ENCODE peak calls at places on chromosomes 16 and 17, in five cellular contexts. A is stomach, K is esophagus muscularis mucosa, M is lower lobe of right lung, U is cardiac muscle cell. Y is an unnamed sample.

GRCh38 chr17:49928826-49929475 is 40.0 kb upstream of the DLX4 start:
- DNase-seq in M (no peak), A (no peak), U (no peak), K (no peak), Y (no peak)

GRCh38 chr17:7838291-7839075 is 4.5 kb downstream of the KDM6B start:
- DNase-seq in M (no peak), U (peak; percentile 89), K (no peak), A (no peak), Y (peak; percentile 53)

GRCh38 chr16:89095401-89095974 is 1.8 kb downstream of the ACSF3 start:
- DNase-seq in K (no peak), U (no peak), A (no peak), M (no peak), Y (no peak)

GRCh38 chr17:9355841-9356240 is 219.8 kb downstream of the STX8 start:
- DNase-seq in M (no peak), K (no peak), A (no peak), U (no peak), Y (no peak)

GRCh38 chr17:66098040-66098439 is 93.9 kb downstream of the CEP112 start:
- DNase-seq in M (no peak), A (no peak), K (no peak), U (no peak), Y (no peak)

GRCh38 chr16:56294599-56294998 is 103.3 kb downstream of the GNAO1 start:
- DNase-seq in M (no peak), K (no peak), U (peak; percentile 80), A (no peak), Y (no peak)

GRCh38 chr16:50281391-50282009 is 15.1 kb downstream of the ADCY7 start:
- DNase-seq in U (no peak), M (peak; percentile 47), A (no peak), K (no peak), Y (no peak)

GRCh38 chr17:43169561-43170139 is 1.4 kb upstream of the NBR1 start:
- DNase-seq in A (peak; percentile 66), U (peak; percentile 49), K (no peak), M (peak; percentile 52), Y (peak; percentile 42)

GRCh38 chr17:60637683-60638082 is 37.7 kb downstream of the PPM1D start:
- DNase-seq in M (no peak), K (no peak), U (no peak), A (no peak), Y (no peak)

GRCh38 chr16:24580665-24581064 is 41.3 kb downstream of the RBBP6 start:
- DNase-seq in K (no peak), M (no peak), U (peak; percentile 55), A (no peak), Y (no peak)

GRCh38 chr17:48576479-48577309 is 1.5 kb downstream of the HOXB4 start:
- DNase-seq in K (no peak), A (no peak), M (no peak), U (peak; percentile 39), Y (no peak)
- H3K27ac ChIP-seq in K (peak overlapping the region; percentile 96), A (peak overlapping the region; percentile 91), M (peak overlapping the region; percentile 92), U (no peak overlapping the region), Y (peak overlapping the region; percentile 94)

GRCh38 chr16:675884-676564 is 553 bp downstream of the RHBDL1 start:
- DNase-seq in K (no peak), A (no peak), M (no peak), U (no peak), Y (peak; percentile 49)

GRCh38 chr16:674968-675883 is at the start of gene RHBDL1:
- DNase-seq in U (peak; percentile 50), M (peak; percentile 68), K (no peak), A (no peak), Y (peak; percentile 57)

GRCh38 chr16:672851-673250 is 2.6 kb upstream of the RHBDL1 start:
- DNase-seq in U (no peak), A (no peak), M (no peak), K (no peak), Y (no peak)

GRCh38 chr16:673399-673991 is 2.0 kb upstream of the RHBDL1 start:
- DNase-seq in K (no peak), U (no peak), A (no peak), M (no peak), Y (no peak)

DNA sequence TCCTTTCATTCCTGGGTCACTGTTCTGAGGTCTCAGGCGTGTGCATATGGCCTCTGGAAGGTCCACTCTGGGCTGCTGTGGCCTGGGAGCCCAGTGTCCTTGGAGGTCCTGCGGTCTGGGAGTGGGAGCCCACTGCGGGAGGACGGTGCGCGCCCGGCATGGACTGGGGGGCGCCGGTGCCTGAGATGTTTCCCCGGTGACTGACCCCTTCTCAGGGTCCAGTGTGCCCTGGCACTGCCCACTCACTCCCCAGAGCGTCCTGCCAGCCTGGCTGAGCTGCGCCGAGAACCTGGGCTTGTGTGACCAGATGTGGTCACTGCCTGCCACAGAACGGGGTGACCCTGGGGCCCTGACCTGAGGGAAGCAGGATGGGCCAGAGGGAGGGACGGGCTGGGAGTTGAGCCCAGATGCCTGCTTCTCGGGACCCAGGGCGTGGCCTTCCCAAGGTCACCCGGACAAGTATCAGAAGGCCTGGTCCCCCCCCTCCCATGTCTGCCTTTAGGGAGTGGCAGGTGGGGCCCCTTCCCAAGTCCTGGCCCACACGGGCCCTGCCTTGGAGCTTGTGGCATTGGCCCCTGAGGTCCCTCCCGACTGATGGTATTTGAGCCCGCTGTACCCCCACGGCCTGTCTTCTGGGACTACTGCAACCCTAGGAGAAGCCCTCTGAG is 1.1 kb upstream of the RHBDL1 start:
- DNase-seq in M (no peak), K (no peak), U (no peak), A (no peak), Y (no peak)
- H3K4me1 ChIP-seq in M (peaks cover 20% of the 10 kb centered on the region), K (peaks cover 35% of the 10 kb centered on the region), U (peaks cover 7% of the 10 kb centered on the region), A (peaks cover 47% of the 10 kb centered on the region), Y (peaks cover 31% of the 10 kb centered on the region)

GRCh38 chr16:14291941-14292825 is 221.1 kb downstream of the MRTFB start:
- DNase-seq in A (peak; percentile 11), K (no peak), U (no peak), M (no peak), Y (no peak)

GRCh38 chr16:14298374-14299122 is 227.4 kb downstream of the MRTFB start:
- DNase-seq in U (no peak), A (no peak), M (no peak), K (no peak), Y (no peak)

GRCh38 chr16:14301150-14302030 is 230.3 kb downstream of the MRTFB start:
- DNase-seq in K (no peak), U (peak; percentile 36), M (no peak), A (peak; percentile 42), Y (peak; percentile 38)

GRCh38 chr16:14300631-14301149 is 229.6 kb downstream of the MRTFB start:
- DNase-seq in K (no peak), U (peak; percentile 89), A (peak; percentile 72), M (peak; percentile 65), Y (peak; percentile 69)

DNA sequence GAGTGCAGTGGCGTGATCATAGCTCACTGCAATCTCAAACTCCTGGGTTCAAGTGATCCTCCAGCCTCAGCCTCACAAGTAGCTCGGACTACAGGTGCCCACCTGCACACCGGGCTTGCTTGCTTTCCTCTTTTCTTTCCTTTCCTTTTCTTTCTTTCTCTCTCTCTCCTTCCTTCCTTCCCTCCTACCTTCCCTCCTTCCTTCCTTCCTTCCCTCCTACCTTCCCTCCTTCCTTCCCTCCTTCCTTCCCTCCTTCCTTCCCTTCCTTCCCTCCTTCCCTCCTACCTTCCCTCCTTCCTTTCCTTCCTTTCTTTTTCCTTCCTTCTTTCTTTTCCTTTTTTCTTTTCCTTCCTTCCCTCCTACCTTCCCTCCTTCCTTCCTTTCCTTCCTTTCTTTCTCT is 225.5 kb downstream of the MRTFB start:
- DNase-seq in M (no peak), U (no peak), A (no peak), K (no peak), Y (no peak)
- H3K27ac ChIP-seq in M (no peak overlapping the region), U (no peak overlapping the region), A (no peak overlapping the region), K (no peak overlapping the region), Y (no peak overlapping the region)

DNA sequence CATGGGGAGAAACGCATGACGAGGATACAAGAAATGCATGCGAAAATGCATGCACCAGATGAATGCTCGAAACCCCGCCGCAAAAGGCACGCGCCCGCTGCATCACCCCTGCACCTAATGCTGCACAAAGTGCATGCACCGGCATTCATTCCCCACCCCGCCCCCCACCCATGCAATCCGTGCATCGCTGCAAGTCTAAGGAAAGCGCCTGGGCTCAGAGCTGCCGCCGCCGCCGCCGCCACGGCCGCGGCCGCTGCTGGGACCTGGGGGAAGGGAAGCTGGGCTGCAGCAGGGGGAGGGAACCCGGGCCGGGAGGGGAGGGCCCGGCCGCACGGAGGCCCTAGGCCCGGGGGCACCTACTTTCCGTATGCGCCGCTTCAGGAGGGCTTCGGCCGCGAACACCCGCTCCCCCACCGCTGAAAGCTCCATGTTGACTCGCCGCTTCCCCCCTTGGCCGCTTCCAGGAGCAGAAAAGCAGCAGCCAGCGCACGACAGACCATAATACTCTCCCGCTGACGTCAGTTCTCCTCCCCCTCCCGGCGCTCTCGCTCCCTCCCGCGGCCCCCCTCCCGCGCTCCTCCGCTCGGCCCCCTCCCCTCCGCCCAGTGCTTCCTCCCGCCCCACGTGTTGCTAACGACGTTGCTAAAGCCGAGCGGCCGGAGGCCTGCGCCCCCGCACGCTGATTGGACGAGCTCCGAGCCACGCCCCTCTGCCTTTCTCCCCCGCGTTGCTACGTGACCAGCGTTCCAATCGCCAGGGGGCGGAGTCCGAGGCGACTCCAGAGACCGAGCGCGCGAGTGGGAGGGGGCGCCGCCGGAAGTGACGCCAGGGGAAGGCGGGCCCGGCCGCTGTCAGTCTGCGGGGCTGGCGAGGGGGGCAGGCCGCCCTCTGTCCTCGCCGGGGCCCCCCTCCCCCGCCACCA is at the start of gene CBX8:
- DNase-seq in M (peak; percentile 100), A (peak; percentile 100), U (peak; percentile 100), K (peak; percentile 100), Y (peak; percentile 100)
- H3K4me1 ChIP-seq in M (peaks cover 66% of the 10 kb centered on the region), A (peaks cover 57% of the 10 kb centered on the region), U (peaks cover 26% of the 10 kb centered on the region), K (peaks cover 90% of the 10 kb centered on the region), Y (peaks cover 53% of the 10 kb centered on the region)

DNA sequence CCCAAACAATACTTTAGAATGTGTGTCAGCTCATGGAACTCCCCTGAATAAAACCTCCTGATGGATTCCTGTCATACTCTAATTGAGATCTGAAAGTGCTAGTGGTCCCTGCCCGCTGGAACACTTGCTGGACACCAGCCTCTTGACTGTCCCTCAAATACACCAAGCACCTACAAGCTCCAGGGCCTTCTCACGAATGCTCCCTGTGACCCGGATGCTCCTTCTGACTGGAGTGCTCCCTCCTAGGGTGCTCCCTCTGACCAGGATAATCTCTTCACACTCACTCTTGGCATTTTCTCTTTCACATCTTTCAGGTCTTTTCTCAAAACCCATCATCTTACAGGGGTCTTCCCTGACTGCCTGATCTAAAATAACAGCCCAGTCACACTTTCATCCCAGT is 205.9 kb downstream of the SLC39A11 start:
- DNase-seq in K (no peak), A (no peak), U (no peak), M (no peak), Y (no peak)
- H3K27ac ChIP-seq in K (no peak overlapping the region), A (no peak overlapping the region), U (no peak overlapping the region), M (no peak overlapping the region), Y (no peak overlapping the region)